ENCODE peak calls at places on chromosomes 2 and 18, in seven cellular contexts. P is thoracic aorta, D is SK-N-SH, K is IMR-90, V is aorta, Z is endothelial cell of umbilical vein, X is Peyer's patch. H is an unnamed sample. For H3K4me1, the result is how much of the 10 kb centered on the place peaks cover.

GRCh38 chr18:5237083-5237722 is 40.1 kb upstream of the AKAIN1 start:
- DNase-seq in Z (no peak), P (no peak), D (no peak), V (peak), K (peak), X (no peak), H (no peak)

GRCh38 chr18:32801236-32801635 is 28.4 kb upstream of the KLHL14 start:
- DNase-seq in K (no peak), V (no peak), X (no peak), D (no peak), Z (no peak), P (no peak), H (no peak)

GRCh38 chr2:150097891-150098595 is 389.4 kb downstream of the RND3 start:
- DNase-seq in X (no peak), V (no peak), K (peak), P (no peak), D (no peak), Z (peak), H (no peak)

GRCh38 chr2:134466141-134466540 is 212.3 kb downstream of the MGAT5 start:
- DNase-seq in X (peak), Z (peak), P (no peak), V (no peak), K (no peak), D (peak), H (no peak)

GRCh38 chr2:52034706-52035105 is 1002.8 kb upstream of the NRXN1 start:
- DNase-seq in V (no peak), Z (no peak), K (no peak), P (no peak), X (no peak), D (no peak), H (no peak)

GRCh38 chr2:171160119-171160629 is 519 bp downstream of the TLK1 start:
- DNase-seq in K (peak), P (peak), D (peak), Z (peak), X (peak), V (peak), H (peak)

GRCh38 chr2:101473911-101474751 is 781 bp downstream of the RFX8 start:
- DNase-seq in X (no peak), V (peak), P (no peak), K (peak), Z (no peak), D (peak), H (peak)

GRCh38 chr2:120750488-120751210 is 15.0 kb downstream of the GLI2 start:
- DNase-seq in D (no peak), Z (no peak), X (no peak), K (peak), V (no peak), P (no peak), H (no peak)

GRCh38 chr2:149928026-149928425 is 340.5 kb upstream of the MMADHC start:
- DNase-seq in V (no peak), Z (no peak), K (no peak), D (no peak), P (no peak), X (no peak), H (no peak)

GRCh38 chr2:45343618-45344017 is 267.4 kb downstream of the SRBD1 start:
- DNase-seq in X (no peak), D (peak), V (peak), P (no peak), K (peak), Z (no peak), H (no peak)

GRCh38 chr2:121910139-121910538 is 154.7 kb downstream of the TSN start:
- DNase-seq in D (no peak), V (no peak), Z (no peak), X (no peak), P (no peak), K (peak), H (no peak)

DNA sequence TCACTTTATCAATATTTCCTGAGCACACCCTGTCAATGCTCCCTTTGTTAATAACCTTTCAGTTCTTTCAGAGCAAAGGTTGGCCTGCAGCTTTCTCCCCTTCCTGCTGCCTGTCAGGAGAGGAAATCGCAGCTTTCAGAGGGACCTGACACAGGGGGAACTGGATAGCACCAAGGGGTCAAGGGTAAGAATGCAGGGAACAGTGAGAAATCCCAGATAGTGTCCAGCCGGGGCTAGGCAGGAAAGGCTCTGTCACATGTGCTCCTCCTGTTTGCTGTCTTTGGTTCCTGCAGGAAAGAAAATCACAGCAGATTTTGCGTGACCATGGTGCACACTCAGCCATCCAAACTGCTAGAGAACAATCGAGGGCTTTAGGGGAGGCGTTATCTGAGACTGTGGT is 177.7 kb downstream of the ICOS start:
- DNase-seq in V (no peak), K (no peak), D (no peak), Z (peak), X (no peak), P (no peak), H (no peak)
- H3K4me1 ChIP-seq in V (under half), K (under half), D (under half), Z (half or more), X (under half), P (under half), H (under half)

DNA sequence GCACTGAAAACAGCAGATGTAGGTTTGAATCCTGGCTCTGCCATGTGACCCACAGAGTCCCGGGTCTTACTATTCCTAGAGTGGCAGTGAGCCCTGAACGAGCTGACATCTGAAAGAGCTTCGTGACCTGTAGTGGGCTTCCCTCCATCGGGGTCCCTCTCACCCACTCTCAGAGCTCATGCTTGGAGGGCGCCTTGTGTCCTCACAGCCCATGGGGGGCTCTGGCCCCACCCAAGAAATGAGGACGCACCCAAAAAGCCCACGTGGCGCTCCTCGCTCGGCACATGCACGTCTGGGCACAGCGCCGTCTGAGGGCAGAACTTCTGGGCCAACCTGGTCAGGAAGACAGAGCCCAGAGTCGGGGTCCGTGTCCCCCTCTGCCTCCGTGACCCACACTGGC is 23.7 kb downstream of the LBH start:
- DNase-seq in K (no peak), D (no peak), X (no peak), V (no peak), Z (no peak), P (no peak), H (no peak)
- H3K4me1 ChIP-seq in K (under half), D (under half), X (under half), V (under half), Z (under half), P (half or more), H (under half)

GRCh38 chr18:48680339-48680738 is 141.5 kb downstream of the CTIF start:
- DNase-seq in P (no peak), Z (peak), V (peak), D (no peak), K (no peak), X (no peak), H (no peak)

GRCh38 chr18:48678237-48679115 is 139.6 kb downstream of the CTIF start:
- DNase-seq in P (no peak), D (no peak), V (no peak), Z (no peak), K (no peak), X (no peak), H (no peak)

GRCh38 chr18:48676756-48677368 is 138.0 kb downstream of the CTIF start:
- DNase-seq in Z (peak), X (peak), D (peak), K (peak), P (peak), V (peak), H (peak)

GRCh38 chr18:48680871-48681270 is 142.0 kb downstream of the CTIF start:
- DNase-seq in X (no peak), Z (peak), V (peak), P (peak), D (no peak), K (no peak), H (no peak)

GRCh38 chr18:48679236-48679635 is 140.4 kb downstream of the CTIF start:
- DNase-seq in X (no peak), Z (no peak), V (no peak), D (no peak), P (no peak), K (no peak), H (no peak)
- H3K4me1 ChIP-seq in X (under half), Z (under half), V (under half), D (under half), P (half or more), K (under half), H (under half)

DNA sequence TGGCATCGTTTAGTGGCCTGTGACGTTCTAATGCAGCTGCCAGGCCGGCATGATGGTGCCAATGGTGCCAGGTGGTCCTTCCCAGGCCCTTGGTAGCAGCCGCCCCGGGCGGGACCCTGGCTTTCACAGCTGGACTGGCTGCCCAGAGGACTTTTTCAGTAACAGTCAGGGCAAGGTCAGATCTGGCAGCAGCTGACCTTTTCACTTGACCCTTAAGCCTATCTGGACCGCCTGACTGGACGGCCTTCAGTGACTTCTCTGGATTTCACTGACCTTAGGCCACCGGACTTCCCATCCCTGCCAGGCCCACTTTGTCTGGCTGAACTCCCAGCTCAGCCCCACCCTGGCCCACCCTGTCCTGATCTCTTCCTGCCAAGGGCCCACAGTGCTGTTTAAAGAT is 15.9 kb downstream of the TRIB2 start:
- DNase-seq in Z (no peak), K (no peak), V (no peak), X (no peak), P (no peak), D (no peak), H (no peak)
- H3K4me1 ChIP-seq in Z (under half), K (under half), V (under half), X (under half), P (under half), D (under half), H (under half)

GRCh38 chr2:85012431-85012830 is 41.5 kb downstream of the KCMF1 start:
- DNase-seq in P (no peak), K (no peak), Z (no peak), X (no peak), D (no peak), V (no peak), H (no peak)
- H3K4me1 ChIP-seq in P (under half), K (under half), Z (under half), X (under half), D (under half), V (under half), H (under half)

GRCh38 chr2:573025-573424 is 104.2 kb downstream of the TMEM18 start:
- DNase-seq in X (no peak), Z (no peak), V (no peak), K (no peak), P (no peak), D (no peak), H (no peak)
- H3K4me1 ChIP-seq in X (under half), Z (under half), V (under half), K (under half), P (under half), D (under half), H (under half)

GRCh38 chr2:112151701-112152440 is 13.7 kb downstream of the FBLN7 start:
- DNase-seq in V (no peak), P (no peak), X (peak), K (no peak), Z (no peak), D (no peak), H (no peak)
- H3K4me1 ChIP-seq in V (under half), P (under half), X (under half), K (under half), Z (under half), D (under half), H (under half)